ENCODE peak calls at places on chromosome 14, in six cellular contexts. J is GM23338, E is aorta, F is fibroblast of lung, R is RWPE1, A is Peyer's patch. G is an unnamed sample.

GRCh38 chr14:34270361-34270760 is 191.7 kb downstream of the SPTSSA start:
- DNase-seq in J (no peak), E (no peak), F (no peak), R (no peak), A (no peak), G (no peak)

GRCh38 chr14:26199096-26199495 is 398.7 kb downstream of the NOVA1 start:
- DNase-seq in J (no peak), E (no peak), F (no peak), R (no peak), A (no peak), G (no peak)

GRCh38 chr14:47454025-47454424 is 221.4 kb downstream of the MDGA2 start:
- DNase-seq in J (no peak), E (no peak), F (no peak), R (no peak), A (no peak), G (no peak)

GRCh38 chr14:100106260-100106659 is 41.0 kb downstream of the EVL start:
- DNase-seq in J (no peak), E (no peak), F (no peak), R (no peak), A (peak), G (no peak)

GRCh38 chr14:64634558-64634957 is 69.7 kb upstream of the PLEKHG3 start:
- DNase-seq in J (no peak), E (no peak), F (no peak), R (no peak), A (no peak), G (no peak)

GRCh38 chr14:96249016-96249415 is 7.0 kb upstream of the BDKRB1 start:
- DNase-seq in J (no peak), E (no peak), F (peak), R (peak), A (no peak), G (peak)

GRCh38 chr14:101029668-101030290 is 126.3 kb upstream of the RTL1 start:
- DNase-seq in J (no peak), E (peak), F (no peak), R (no peak), A (no peak), G (no peak)

GRCh38 chr14:71317385-71318096 is 410.3 kb downstream of the PCNX1 start:
- DNase-seq in J (no peak), E (no peak), F (no peak), R (no peak), A (no peak), G (no peak)

GRCh38 chr14:22634233-22634632 is 9.9 kb downstream of the OR6J1 start:
- DNase-seq in J (no peak), E (no peak), F (no peak), R (no peak), A (no peak), G (no peak)

GRCh38 chr14:94595912-94596311 is 14.7 kb downstream of the SERPINA5 start:
- DNase-seq in J (no peak), E (peak), F (no peak), R (no peak), A (no peak), G (no peak)

GRCh38 chr14:68929623-68930307 is 49.3 kb downstream of the ACTN1 start:
- DNase-seq in J (no peak), E (no peak), F (no peak), R (no peak), A (no peak), G (no peak)

GRCh38 chr14:68927089-68927488 is 52.0 kb downstream of the ACTN1 start:
- DNase-seq in J (no peak), E (no peak), F (no peak), R (no peak), A (no peak), G (no peak)

GRCh38 chr14:68931063-68931462 is 48.0 kb downstream of the ACTN1 start:
- DNase-seq in J (no peak), E (no peak), F (no peak), R (no peak), A (no peak), G (no peak)

GRCh38 chr14:68927956-68928675 is 51.0 kb downstream of the ACTN1 start:
- DNase-seq in J (no peak), E (no peak), F (no peak), R (no peak), A (no peak), G (no peak)

DNA sequence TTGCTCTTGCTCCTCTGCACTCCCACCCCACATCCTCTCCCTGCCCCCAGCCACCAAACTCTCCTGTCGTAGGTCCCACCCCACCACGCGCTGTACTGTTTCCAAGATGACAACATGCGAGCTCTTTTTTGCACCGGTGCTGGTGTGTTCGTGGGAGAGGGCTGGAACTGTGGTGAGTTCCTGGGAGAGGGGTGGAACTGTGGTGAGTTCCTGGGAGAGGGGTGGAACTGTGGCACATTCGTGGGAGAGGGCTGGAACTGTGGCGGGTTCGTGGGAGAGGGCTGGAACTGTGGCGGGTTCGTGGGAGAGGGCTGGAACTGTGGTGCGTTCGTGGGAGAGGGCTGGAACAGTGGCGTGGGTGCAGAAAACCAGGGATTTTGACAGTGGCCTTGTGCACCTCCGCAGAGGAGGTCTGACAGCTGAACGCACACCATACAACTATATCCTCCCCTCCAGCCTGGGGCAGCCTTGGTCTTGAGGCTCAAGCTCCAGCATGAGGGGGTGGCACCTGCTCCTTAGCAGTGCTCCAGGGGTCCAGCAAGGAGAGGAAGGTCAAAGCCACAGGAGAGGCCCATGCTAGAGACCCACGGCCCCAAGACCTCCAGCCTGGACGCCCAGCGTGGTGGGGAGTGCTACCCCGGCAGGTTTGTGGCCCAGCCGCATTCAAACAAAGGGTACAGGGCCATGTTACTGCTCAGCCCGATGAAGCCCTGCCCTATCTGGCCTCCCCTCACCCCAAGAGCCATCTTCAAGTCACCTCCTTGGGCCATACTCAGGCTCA is 50.1 kb downstream of the ACTN1 start:
- DNase-seq in J (no peak), E (no peak), F (no peak), R (no peak), A (no peak), G (no peak)
- H3K27ac ChIP-seq in J (no peak), E (no peak), F (no peak), R (peak), A (peak), G (peak)

GRCh38 chr14:102424923-102425322 is 62.2 kb downstream of the TECPR2 start:
- DNase-seq in J (no peak), E (peak), F (no peak), R (no peak), A (no peak), G (no peak)
- H3K27ac ChIP-seq in J (no peak), E (no peak), F (no peak), R (no peak), A (no peak), G (no peak)

GRCh38 chr14:78710963-78711362 is 540.8 kb downstream of the NRXN3 start:
- DNase-seq in J (no peak), E (no peak), F (no peak), R (no peak), A (no peak), G (no peak)
- H3K27ac ChIP-seq in J (no peak), E (no peak), F (no peak), R (no peak), A (no peak), G (no peak)

DNA sequence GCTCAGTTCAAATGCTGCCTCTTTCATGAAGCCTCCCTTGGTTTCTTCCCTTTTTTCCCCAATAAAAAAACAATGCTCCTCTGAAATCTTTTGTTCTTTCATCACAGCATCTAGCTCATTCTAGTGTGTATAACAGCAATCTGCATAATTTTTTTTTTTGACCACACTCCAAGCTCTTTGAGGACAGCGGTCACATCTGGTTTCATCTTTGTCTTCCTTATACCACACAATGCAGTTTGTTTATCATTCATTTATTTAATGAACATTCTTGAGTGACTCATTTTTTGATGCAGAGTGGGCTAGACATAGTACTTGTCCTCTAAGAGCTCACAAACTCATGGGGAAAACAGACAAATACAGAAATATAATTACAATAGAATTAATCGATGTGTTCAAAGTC is 7.3 kb downstream of the GNG2 start:
- DNase-seq in J (no peak), E (no peak), F (no peak), R (no peak), A (no peak), G (no peak)
- H3K27ac ChIP-seq in J (no peak), E (no peak), F (no peak), R (no peak), A (peak), G (no peak)

GRCh38 chr14:31988237-31988636 is 88.9 kb upstream of the ARHGAP5 start:
- DNase-seq in J (no peak), E (no peak), F (no peak), R (no peak), A (no peak), G (no peak)

GRCh38 chr14:31990183-31990862 is 86.8 kb upstream of the ARHGAP5 start:
- DNase-seq in J (no peak), E (no peak), F (no peak), R (no peak), A (no peak), G (no peak)

GRCh38 chr14:31987691-31988090 is 89.4 kb upstream of the ARHGAP5 start:
- DNase-seq in J (no peak), E (no peak), F (no peak), R (no peak), A (no peak), G (no peak)

GRCh38 chr14:31982642-31983041 is 94.5 kb upstream of the ARHGAP5 start:
- DNase-seq in J (no peak), E (no peak), F (no peak), R (no peak), A (no peak), G (no peak)

DNA sequence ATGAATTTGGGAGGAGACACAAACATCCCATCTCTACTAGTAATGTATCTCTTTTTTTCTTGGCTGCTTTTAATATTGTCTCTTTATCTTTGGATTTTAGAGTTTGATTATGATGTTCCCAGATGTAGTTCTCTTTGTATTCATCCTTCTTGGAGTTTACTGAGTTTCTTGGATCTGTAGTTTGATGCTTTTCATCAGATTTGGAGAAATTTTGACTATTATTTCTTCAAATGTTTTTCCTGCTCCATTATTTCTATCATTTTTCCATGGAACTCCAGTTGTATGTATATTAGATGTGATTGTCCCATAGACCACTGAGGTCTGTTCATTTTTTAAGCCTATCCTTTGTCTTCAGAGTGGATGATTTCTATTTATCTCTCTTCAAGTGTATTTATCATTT is 90.7 kb upstream of the ARHGAP5 start:
- DNase-seq in J (no peak), E (no peak), F (no peak), R (no peak), A (no peak), G (no peak)
- H3K27ac ChIP-seq in J (no peak), E (no peak), F (no peak), R (no peak), A (no peak), G (no peak)

GRCh38 chr14:65783101-65783500 is 370.6 kb downstream of the FUT8 start:
- DNase-seq in J (no peak), E (no peak), F (no peak), R (no peak), A (no peak), G (no peak)

GRCh38 chr14:65787461-65787860 is 374.9 kb downstream of the FUT8 start:
- DNase-seq in J (no peak), E (no peak), F (no peak), R (no peak), A (no peak), G (no peak)

GRCh38 chr14:65780566-65780965 is 368.0 kb downstream of the FUT8 start:
- DNase-seq in J (no peak), E (no peak), F (no peak), R (no peak), A (no peak), G (no peak)

GRCh38 chr14:65783576-65783975 is 371.0 kb downstream of the FUT8 start:
- DNase-seq in J (no peak), E (no peak), F (no peak), R (no peak), A (no peak), G (no peak)

GRCh38 chr14:65784574-65784973 is 372.0 kb downstream of the FUT8 start:
- DNase-seq in J (no peak), E (no peak), F (no peak), R (no peak), A (no peak), G (no peak)
- H3K27ac ChIP-seq in J (no peak), E (no peak), F (no peak), R (no peak), A (no peak), G (no peak)

GRCh38 chr14:54931598-54932340 is 29.1 kb upstream of the GCH1 start:
- DNase-seq in J (no peak), E (no peak), F (no peak), R (no peak), A (no peak), G (no peak)

GRCh38 chr14:54933006-54933405 is 30.4 kb upstream of the GCH1 start:
- DNase-seq in J (no peak), E (no peak), F (no peak), R (no peak), A (no peak), G (no peak)

GRCh38 chr14:54935100-54935499 is 32.5 kb upstream of the GCH1 start:
- DNase-seq in J (no peak), E (no peak), F (no peak), R (no peak), A (no peak), G (no peak)

DNA sequence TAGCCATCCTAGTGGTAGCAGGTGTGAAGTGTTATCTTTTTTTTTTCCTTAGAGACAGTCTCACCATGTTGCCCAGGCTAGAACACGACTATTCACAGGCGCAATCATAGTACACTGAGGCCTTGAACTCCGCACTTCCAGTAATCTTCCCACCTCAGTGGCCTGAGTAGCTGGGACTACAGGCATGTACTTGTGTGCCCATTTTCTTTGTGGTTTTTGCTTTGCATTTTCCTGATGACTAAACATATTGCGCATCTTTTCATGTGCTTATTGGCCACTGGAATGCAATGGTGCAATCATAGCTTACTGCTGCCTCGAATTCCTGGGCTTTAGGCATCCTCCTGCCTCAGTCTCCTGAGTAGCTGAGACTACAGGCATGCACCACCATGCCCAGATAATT is 33.3 kb upstream of the GCH1 start:
- DNase-seq in J (no peak), E (no peak), F (peak), R (peak), A (no peak), G (no peak)
- H3K27ac ChIP-seq in J (no peak), E (no peak), F (no peak), R (no peak), A (no peak), G (no peak)

DNA sequence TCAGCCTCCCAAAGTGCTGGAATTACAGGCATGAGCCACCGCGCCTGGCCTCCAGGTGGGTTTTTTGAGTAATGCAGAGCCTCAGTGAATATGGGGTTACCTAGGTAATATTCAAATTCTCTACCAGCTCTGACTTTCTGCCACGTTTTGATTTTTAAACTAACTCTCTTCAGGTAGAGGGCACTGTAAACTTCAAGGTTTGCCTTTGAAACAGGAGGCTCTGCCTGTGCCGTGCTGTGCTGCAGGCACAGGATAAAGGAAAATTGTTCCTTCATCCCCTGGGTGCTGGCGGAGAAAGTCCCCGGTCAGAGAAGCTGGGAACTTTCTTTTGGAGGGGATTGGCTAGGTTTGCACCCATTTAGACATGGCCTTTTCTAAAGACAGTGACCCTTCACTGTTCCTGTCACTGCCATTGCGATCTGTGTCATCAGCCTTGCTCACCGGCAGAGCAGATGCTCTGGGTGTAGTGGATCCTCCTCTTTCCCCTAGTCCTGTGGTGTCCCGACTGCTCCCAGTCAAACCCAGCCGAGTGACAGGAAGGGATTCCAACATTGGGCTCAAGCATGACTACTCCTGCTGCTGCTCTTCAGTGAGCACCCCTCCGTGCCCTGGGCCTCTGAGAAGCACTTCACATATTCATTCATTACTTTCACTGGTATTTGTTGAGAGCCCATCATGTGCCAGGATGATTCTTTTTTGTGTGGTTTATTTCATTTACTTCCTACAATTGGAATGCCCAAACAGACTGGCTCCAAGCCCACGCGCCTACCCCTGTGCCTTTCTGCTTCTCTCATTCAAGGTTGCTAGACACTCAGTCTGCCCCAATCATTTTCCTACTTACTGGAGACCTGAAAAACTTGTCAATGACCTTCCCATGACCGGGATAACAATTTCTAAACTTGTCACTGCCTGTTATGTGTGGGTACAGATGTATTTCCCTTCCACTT is 103.6 kb downstream of the TMEM30B start:
- DNase-seq in J (peak), E (no peak), F (peak), R (peak), A (no peak), G (no peak)
- H3K27ac ChIP-seq in J (peak), E (no peak), F (peak), R (peak), A (no peak), G (no peak)

GRCh38 chr14:104797112-104798044 is 1.8 kb upstream of the AKT1 start:
- DNase-seq in J (peak), E (no peak), F (no peak), R (no peak), A (peak), G (no peak)

GRCh38 chr14:104795781-104796681 is 483 bp upstream of the AKT1 start:
- DNase-seq in J (peak), E (peak), F (no peak), R (peak), A (peak), G (no peak)

GRCh38 chr14:104795468-104795780 is at the start of gene AKT1:
- DNase-seq in J (no peak), E (no peak), F (no peak), R (no peak), A (no peak), G (no peak)

GRCh38 chr14:104794641-104795467 is 694 bp downstream of the AKT1 start:
- DNase-seq in J (peak), E (no peak), F (peak), R (peak), A (peak), G (no peak)

DNA sequence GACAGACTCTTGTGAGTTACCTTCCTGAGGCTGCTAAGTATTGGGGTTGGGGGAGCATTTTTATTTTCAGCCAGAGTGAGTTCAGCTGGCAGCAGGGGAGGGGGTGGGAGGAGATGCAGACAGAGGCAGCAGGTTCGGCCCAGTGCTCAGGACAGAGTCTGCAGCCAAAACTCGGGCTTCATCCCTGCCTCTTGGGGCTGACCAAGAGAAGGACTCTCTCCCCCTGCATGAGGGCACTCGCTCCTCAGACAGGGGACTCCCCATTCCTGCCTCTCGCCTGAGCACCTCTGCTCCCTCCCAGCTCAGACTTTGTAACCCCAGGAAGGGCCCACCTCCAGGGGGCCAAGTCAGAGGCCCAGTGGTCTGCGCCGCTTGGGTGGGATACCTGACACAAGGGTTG is 1.1 kb upstream of the AKT1 start:
- DNase-seq in J (no peak), E (no peak), F (no peak), R (no peak), A (no peak), G (no peak)
- H3K27ac ChIP-seq in J (no peak), E (no peak), F (no peak), R (peak), A (peak), G (peak)